ENCODE peak calls at places on chromosomes 6 and 20, in five cellular contexts. O is GM12891; H is activated T-helper 1 cell treated with anti-CD3 and anti-CD28 coated beads, Interleukin-12 subunit alpha, Interleukin-12 subunit beta, Interleukin-2, Interleukin-4 antibody, amounts not matched to agents 30 ng/mL and 10 ng/mL and 1 ng/mL, durations not matched to agents 14 hours and 24 hours and 36 hours; P is NCI-H1436; F is upper lobe of right lung. T is an unnamed sample.

GRCh38 chr6:38040254-38040653 is 220.7 kb downstream of the ZFAND3 start:
- DNase-seq in F (no peak), O (no peak), H (no peak), P (no peak), T (no peak)

GRCh38 chr20:63056236-63057132 is 49.7 kb upstream of the BHLHE23 start:
- DNase-seq in O (peak; percentile 78), F (peak; percentile 63), P (peak; percentile 18), H (peak; percentile 8), T (peak; percentile 27)

GRCh38 chr6:75486850-75487568 is 6.6 kb downstream of the FILIP1 start:
- DNase-seq in O (no peak), H (no peak), F (no peak), P (no peak), T (no peak)

GRCh38 chr6:124119591-124119990 is 315.9 kb downstream of the NKAIN2 start:
- DNase-seq in F (no peak), O (no peak), H (no peak), P (peak; percentile 17), T (peak; percentile 89)

GRCh38 chr20:51318058-51318960 is 224.2 kb downstream of the NFATC2 start:
- DNase-seq in H (peak; percentile 12), O (peak; percentile 24), P (peak; percentile 90), F (peak; percentile 74), T (no peak)

GRCh38 chr20:38180781-38181180 is 15.7 kb upstream of the TGM2 start:
- DNase-seq in H (no peak), F (no peak), O (no peak), P (no peak), T (no peak)

GRCh38 chr6:90574610-90575009 is 12.3 kb downstream of the MAP3K7 start:
- DNase-seq in O (no peak), F (no peak), H (no peak), P (no peak), T (peak; percentile 13)

GRCh38 chr6:147382945-147383554 is 125.4 kb upstream of the SAMD5 start:
- DNase-seq in H (no peak), O (no peak), P (no peak), F (no peak), T (peak; percentile 46)

GRCh38 chr6:109770047-109770446 is 79.0 kb downstream of the FIG4 start:
- DNase-seq in F (no peak), O (no peak), H (no peak), P (no peak), T (no peak)

GRCh38 chr6:149170564-149171452 is 146.7 kb upstream of the TAB2 start:
- DNase-seq in O (no peak), F (no peak), H (no peak), P (no peak), T (no peak)

GRCh38 chr6:124928831-124929230 is 33.4 kb upstream of the RNF217 start:
- DNase-seq in P (no peak), H (no peak), O (no peak), F (no peak), T (no peak)

GRCh38 chr6:14919038-14919437 is 326.8 kb upstream of the JARID2 start:
- DNase-seq in P (no peak), H (no peak), F (no peak), O (no peak), T (no peak)

GRCh38 chr20:14935285-14935684 is 597.9 kb upstream of the FLRT3 start:
- DNase-seq in H (no peak), P (no peak), O (no peak), F (no peak), T (no peak)

GRCh38 chr20:40442181-40442963 is 246.7 kb downstream of the MAFB start:
- DNase-seq in H (no peak), F (no peak), O (no peak), P (no peak), T (no peak)

GRCh38 chr20:37379967-37380828 is 34.3 kb downstream of the SRC start:
- DNase-seq in O (no peak), P (peak; percentile 41), F (no peak), H (no peak), T (no peak)

GRCh38 chr20:33539129-33539528 is 49.2 kb downstream of the CBFA2T2 start:
- DNase-seq in O (no peak), P (no peak), H (no peak), F (no peak), T (no peak)

GRCh38 chr6:13331516-13332348 is 3.4 kb upstream of the TBC1D7 start:
- DNase-seq in O (no peak), H (no peak), F (no peak), P (peak; percentile 8), T (peak; percentile 41)

GRCh38 chr20:37361336-37361735 is 15.4 kb downstream of the SRC start:
- DNase-seq in F (peak; percentile 50), H (no peak), P (no peak), O (no peak), T (no peak)

GRCh38 chr20:14991023-14991422 is 653.6 kb upstream of the FLRT3 start:
- DNase-seq in F (no peak), H (no peak), P (no peak), O (no peak), T (peak; percentile 24)

GRCh38 chr20:54047741-54048140 is 22.7 kb downstream of the BCAS1 start:
- DNase-seq in F (no peak), O (no peak), P (no peak), H (no peak), T (no peak)

GRCh38 chr20:50635676-50636600 is 55.4 kb downstream of the RIPOR3 start:
- DNase-seq in O (peak; percentile 85), F (peak; percentile 83), H (peak; percentile 26), P (peak; percentile 64), T (peak; percentile 49)

GRCh38 chr6:48199502-48199901 is 88.5 kb upstream of the PTCHD4 start:
- DNase-seq in H (no peak), O (no peak), F (no peak), P (no peak), T (peak; percentile 51)

GRCh38 chr6:43869091-43869710 is 99.2 kb downstream of the VEGFA start:
- DNase-seq in F (peak; percentile 64), O (no peak), P (no peak), H (no peak), T (peak; percentile 21)

GRCh38 chr20:60851826-60852704 is 400.0 kb upstream of the CDH4 start:
- DNase-seq in O (no peak), P (no peak), F (no peak), H (no peak), T (no peak)

T was measured in myocyte.